ENCODE peak calls at places on chromosomes 3 and 15, in four cellular contexts. G, T, R and Q are unnamed samples.

GRCh38 chr3:45940004-45940780 is 3.1 kb upstream of the CXCR6 start:
- DNase-seq in G (no peak), T (no peak), R (no peak), Q (no peak)

GRCh38 chr15:72168131-72168825 is 29.3 kb downstream of the GRAMD2A start:
- DNase-seq in G (peak), T (no peak), R (peak), Q (peak)

GRCh38 chr3:8464668-8465067 is 37.0 kb upstream of the LMCD1 start:
- DNase-seq in G (no peak), T (no peak), R (no peak), Q (no peak)

GRCh38 chr3:112689989-112690388 is 49.0 kb upstream of the CCDC80 start:
- DNase-seq in G (no peak), R (no peak), T (no peak), Q (no peak)

GRCh38 chr3:123657111-123657510 is 72.3 kb upstream of the HACD2 start:
- DNase-seq in G (no peak), T (no peak), R (no peak), Q (no peak)

GRCh38 chr3:816605-817004 is 276.2 kb upstream of the CNTN6 start:
- DNase-seq in R (no peak), G (no peak), T (no peak), Q (no peak)

GRCh38 chr3:48187579-48188265 is 495 bp downstream of the CDC25A start:
- DNase-seq in G (no peak), T (peak), R (no peak), Q (peak)

GRCh38 chr3:12371525-12372140 is 82.8 kb downstream of the PPARG start:
- DNase-seq in R (peak), G (no peak), T (no peak), Q (no peak)

GRCh38 chr3:114928989-114929620 is 218.0 kb downstream of the ZBTB20 start:
- DNase-seq in T (no peak), R (peak), G (peak), Q (peak)

GRCh38 chr3:154275965-154276364 is 48.3 kb downstream of the DHX36 start:
- DNase-seq in G (no peak), R (no peak), T (no peak), Q (no peak)

GRCh38 chr3:186849392-186849975 is 7.0 kb downstream of the ADIPOQ start:
- DNase-seq in R (peak), G (peak), T (no peak), Q (peak)

GRCh38 chr3:10594915-10595314 is 89.5 kb upstream of the ATP2B2 start:
- DNase-seq in G (peak), R (peak), T (no peak), Q (peak)

GRCh38 chr3:61954097-61954528 is 392.7 kb downstream of the PTPRG start:
- DNase-seq in G (no peak), T (no peak), R (peak), Q (no peak)

GRCh38 chr15:78263907-78264303 is 457 bp upstream of the DNAJA4 start:
- DNase-seq in T (no peak), G (no peak), R (no peak), Q (no peak)

GRCh38 chr3:173584093-173584833 is 186.7 kb downstream of the NLGN1 start:
- DNase-seq in G (no peak), R (peak), T (no peak), Q (peak)

GRCh38 chr3:36418296-36418695 is 38.0 kb downstream of the STAC start:
- DNase-seq in R (peak), G (peak), T (no peak), Q (no peak)

GRCh38 chr15:92809064-92809879 is 90.9 kb upstream of the CHD2 start:
- DNase-seq in T (peak), G (peak), R (peak), Q (peak)

DNA sequence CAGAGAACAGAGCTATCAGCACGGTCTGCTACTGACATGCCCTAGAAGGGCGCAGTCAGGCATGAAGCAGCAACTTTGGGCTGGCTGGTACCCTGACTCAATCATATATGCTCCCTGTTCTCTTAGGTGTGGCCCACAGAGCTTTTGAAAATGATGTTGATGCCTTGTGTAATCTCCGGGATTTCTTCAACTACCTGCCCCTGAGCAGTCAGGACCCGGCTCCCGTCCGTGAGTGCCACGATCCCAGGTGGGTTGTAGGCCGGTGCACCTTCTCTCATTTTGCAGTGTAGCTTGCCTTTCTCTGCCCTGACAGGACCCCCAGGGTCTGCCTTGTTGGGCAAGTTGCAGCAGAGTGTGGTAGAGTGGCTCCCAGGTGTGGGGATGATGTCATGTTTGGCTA is 47.7 kb downstream of the PCCB start:
- DNase-seq in G (no peak), T (no peak), R (no peak), Q (no peak)
- H3K4me3 ChIP-seq in G (no peak), T (no peak), R (no peak), Q (no peak)

GRCh38 chr15:38562278-38562677 is 2.3 kb downstream of the RASGRP1 start:
- DNase-seq in R (no peak), T (no peak), G (no peak), Q (no peak)
- TF ChIP-seq CTCF in R (no peak), T (no peak), G (no peak), Q (no peak)

GRCh38 chr15:81301815-81302399 is 22.0 kb downstream of the STARD5 start:
- DNase-seq in T (no peak), G (no peak), R (no peak), Q (no peak)
- H3K4me3 ChIP-seq in T (no peak), G (no peak), R (no peak), Q (no peak)

GRCh38 chr3:79367803-79368202 is 400.0 kb downstream of the ROBO1 start:
- DNase-seq in T (no peak), G (no peak), R (no peak), Q (no peak)

GRCh38 chr3:79368403-79368802 is 399.4 kb downstream of the ROBO1 start:
- DNase-seq in T (no peak), G (peak), R (peak), Q (no peak)

GRCh38 chr3:79367066-79367465 is 400.7 kb downstream of the ROBO1 start:
- DNase-seq in T (no peak), R (peak), G (peak), Q (peak)

GRCh38 chr3:79366414-79366813 is 401.4 kb downstream of the ROBO1 start:
- DNase-seq in G (no peak), R (no peak), T (no peak), Q (peak)

GRCh38 chr3:79369306-79369705 is 398.5 kb downstream of the ROBO1 start:
- DNase-seq in R (peak), T (no peak), G (no peak), Q (peak)
- TF ChIP-seq CTCF in R (peak), T (no peak), G (peak), Q (peak)

DNA sequence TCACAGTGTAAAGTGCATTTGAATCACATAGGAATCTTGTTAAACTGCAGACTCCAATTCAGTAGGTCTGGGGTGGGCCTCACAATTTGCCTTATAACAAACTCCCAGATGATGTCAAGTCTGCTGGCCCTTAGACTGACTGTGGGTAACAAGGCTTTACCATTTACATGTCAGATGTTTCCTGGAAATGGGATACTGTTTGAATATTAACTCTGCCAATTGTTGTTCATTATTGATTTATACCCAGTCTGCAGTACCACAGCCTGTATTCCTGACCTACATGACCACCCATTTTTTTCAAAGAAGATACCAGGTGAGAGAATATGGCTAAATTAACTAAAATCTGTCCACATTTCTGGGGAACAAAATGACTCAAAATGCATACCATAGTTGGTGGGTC is 37.2 kb downstream of the CMSS1 start:
- DNase-seq in R (no peak), T (no peak), G (no peak), Q (no peak)
- H3K4me3 ChIP-seq in R (no peak), T (no peak), G (no peak), Q (no peak)

GRCh38 chr3:171192176-171192854 is 165.8 kb upstream of the SLC2A2 start:
- DNase-seq in G (peak), T (no peak), R (peak), Q (peak)

GRCh38 chr3:171193693-171194092 is 167.2 kb upstream of the SLC2A2 start:
- DNase-seq in T (no peak), R (no peak), G (no peak), Q (peak)

GRCh38 chr3:171198781-171199472 is 172.4 kb upstream of the SLC2A2 start:
- DNase-seq in R (peak), G (no peak), T (no peak), Q (no peak)

GRCh38 chr3:171194965-171195364 is 168.4 kb upstream of the SLC2A2 start:
- DNase-seq in T (no peak), G (no peak), R (no peak), Q (no peak)

DNA sequence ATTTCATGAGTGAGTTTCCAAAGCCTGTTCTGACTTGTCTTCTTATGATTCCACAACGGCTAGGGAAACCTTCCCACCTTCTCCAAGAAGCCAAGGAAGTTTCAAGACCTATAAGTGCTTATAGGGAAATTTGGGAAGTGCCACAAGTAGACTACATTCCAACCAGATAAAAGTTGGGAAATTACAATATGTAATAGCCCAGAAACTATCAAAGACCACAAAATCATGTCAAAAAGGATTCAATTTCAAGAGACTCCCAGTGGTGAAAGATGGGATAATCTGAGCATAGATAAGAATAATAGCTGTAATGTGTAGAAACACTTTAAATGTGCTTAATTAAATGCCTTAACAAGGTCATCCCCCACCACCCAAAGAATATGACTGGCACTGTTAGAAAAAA is 169.2 kb upstream of the SLC2A2 start:
- DNase-seq in G (peak), T (no peak), R (no peak), Q (peak)
- TF ChIP-seq CTCF in G (peak), T (no peak), R (peak), Q (peak)

DNA sequence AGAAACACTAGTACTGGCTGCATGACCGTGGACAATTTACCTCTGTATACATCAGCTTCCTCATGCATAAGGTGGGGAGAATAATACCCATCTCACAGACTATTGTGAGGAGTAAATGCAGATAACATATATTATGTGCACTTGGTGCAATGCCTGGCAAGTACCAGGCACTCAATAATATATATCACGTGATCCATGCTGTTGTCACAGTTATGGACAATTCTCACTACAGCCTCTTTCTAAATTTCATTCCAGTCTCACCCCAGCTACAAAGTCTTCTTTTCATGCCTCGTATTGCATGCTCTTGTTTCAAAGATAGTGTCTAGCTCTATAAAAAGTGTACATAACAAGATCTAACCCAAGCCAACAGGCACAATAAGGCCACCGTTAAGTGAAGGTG is 494.3 kb upstream of the ADAMTS9 start:
- DNase-seq in R (no peak), G (no peak), T (no peak), Q (no peak)
- H3K4me3 ChIP-seq in R (no peak), G (no peak), T (no peak), Q (no peak)